ENCODE peak calls at places on chromosomes 5 and 9, in nine cellular contexts. U is HL-60; H is neuronal stem cell; A is cerebellar cortex; R is activated CD4-positive, alpha-beta T cell treated with anti-CD3 and anti-CD28 coated beads, Interleukin-2, amount 50 U/mL, for 48 hours; W is amygdala; K is gastrocnemius medialis; F is cortex of kidney; N is NCI-H1048. I is an unnamed sample.

GRCh38 chr9:117521293-117521692 is 106.4 kb upstream of the ASTN2 start:
- DNase-seq in A (peak), H (no peak), F (no peak), W (peak), U (no peak), N (no peak), K (no peak), R (no peak), I (no peak)

GRCh38 chr5:147234825-147235635 is at the start of gene STK32A:
- DNase-seq in W (peak), H (peak), N (no peak), K (no peak), U (no peak), R (no peak), A (no peak), F (peak), I (peak)

GRCh38 chr5:126053630-126054029 is 369.6 kb upstream of the GRAMD2B start:
- DNase-seq in N (no peak), K (no peak), R (no peak), U (no peak), W (no peak), A (no peak), H (no peak), F (no peak), I (no peak)

GRCh38 chr9:135574331-135574730 is 12.8 kb downstream of the PAEP start:
- DNase-seq in U (no peak), F (no peak), W (no peak), N (no peak), K (no peak), R (no peak), A (no peak), H (no peak), I (no peak)

GRCh38 chr9:21434202-21435014 is 5.8 kb upstream of the IFNA1 start:
- DNase-seq in H (no peak), N (peak), K (no peak), W (peak), R (peak), A (peak), U (no peak), F (no peak), I (no peak)

GRCh38 chr5:112533315-112533867 is 114.3 kb upstream of the EPB41L4A start:
- DNase-seq in F (no peak), K (no peak), H (no peak), R (no peak), U (no peak), W (no peak), N (no peak), A (no peak), I (no peak)

GRCh38 chr9:135307314-135307713 is 172.3 kb upstream of the PPP1R26 start:
- DNase-seq in F (no peak), R (no peak), K (no peak), A (no peak), U (no peak), H (no peak), W (no peak), N (no peak), I (peak)

GRCh38 chr5:2579126-2579525 is 172.4 kb downstream of the IRX2 start:
- DNase-seq in U (no peak), N (no peak), K (no peak), H (no peak), F (no peak), A (no peak), W (no peak), R (no peak), I (no peak)

GRCh38 chr5:472076-472655 is 29.2 kb downstream of the EXOC3 start:
- DNase-seq in H (no peak), A (no peak), U (peak), W (no peak), N (no peak), K (no peak), R (peak), F (no peak), I (peak)

GRCh38 chr5:135545115-135545514 is 9.4 kb upstream of the NEUROG1 start:
- DNase-seq in F (no peak), K (no peak), W (no peak), N (no peak), U (no peak), R (no peak), A (no peak), H (no peak), I (peak)

GRCh38 chr5:175747539-175748060 is 89.7 kb downstream of the HRH2 start:
- DNase-seq in W (no peak), N (no peak), U (peak), K (no peak), R (no peak), A (no peak), F (no peak), H (no peak), I (no peak)